ENCODE peak calls at places on chromosomes 7 and 10, in ten cellular contexts. M is amygdala; C is mucosa of descending colon; Z is KBM-7; O is SK-N-DZ; A is CD8-positive, alpha-beta memory T cell; Y is K562; V is CD8-positive, alpha-beta T cell; H is hepatic stellate cell; N is NCI-H69. E is an unnamed sample.
A peak's percentile ranks its signal among the peaks of the same experiment; 100 is the strongest.

GRCh38 chr10:129641982-129642381 is 174.9 kb downstream of the MGMT start:
- DNase-seq in M (no peak), C (no peak), Z (no peak), O (no peak), A (no peak), Y (no peak), V (no peak), H (no peak), N (no peak), E (no peak)

GRCh38 chr7:50860174-50860573 is 77.5 kb upstream of the GRB10 start:
- DNase-seq in M (no peak), C (no peak), Z (no peak), O (no peak), A (no peak), Y (no peak), V (no peak), H (no peak), N (no peak), E (no peak)

GRCh38 chr10:43091846-43092245 is 15.0 kb downstream of the RET start:
- DNase-seq in M (no peak), C (no peak), Z (peak; percentile 59), O (no peak), A (no peak), Y (no peak), V (no peak), H (no peak), N (peak; percentile 0), E (no peak)

GRCh38 chr7:74256446-74257408 is 2.5 kb upstream of the RFC2 start:
- DNase-seq in M (no peak), C (no peak), Z (peak; percentile 54), O (no peak), A (no peak), Y (no peak), V (no peak), H (peak; percentile 90), N (no peak), E (no peak)

GRCh38 chr7:121385800-121386179 is 10.3 kb downstream of the FAM3C start:
- DNase-seq in M (no peak), C (no peak), Z (peak; percentile 12), O (no peak), A (no peak), Y (no peak), V (no peak), H (no peak), N (peak; percentile 73), E (no peak)

GRCh38 chr7:138257459-138258193 is 181.4 kb downstream of the AKR1D1 start:
- DNase-seq in M (no peak), C (peak; percentile 4), Z (peak; percentile 96), O (peak; percentile 61), A (no peak), Y (peak; percentile 80), V (no peak), H (no peak), N (no peak), E (peak; percentile 89)

GRCh38 chr7:15463801-15464761 is 97.7 kb downstream of the AGMO start:
- DNase-seq in M (no peak), C (no peak), Z (no peak), O (no peak), A (no peak), Y (no peak), V (no peak), H (no peak), N (no peak), E (no peak)

GRCh38 chr7:13879994-13880686 is 109.3 kb downstream of the ETV1 start:
- DNase-seq in M (no peak), C (no peak), Z (no peak), O (no peak), A (no peak), Y (no peak), V (no peak), H (peak; percentile 11), N (no peak), E (no peak)

GRCh38 chr7:134741901-134742635 is 37.4 kb upstream of the CALD1 start:
- DNase-seq in M (no peak), C (no peak), Z (no peak), O (no peak), A (no peak), Y (no peak), V (no peak), H (peak; percentile 71), N (no peak), E (no peak)

GRCh38 chr10:126508535-126509040 is 120.3 kb upstream of the ADAM12 start:
- DNase-seq in M (no peak), C (no peak), Z (no peak), O (no peak), A (no peak), Y (no peak), V (no peak), H (no peak), N (no peak), E (no peak)

GRCh38 chr7:157892751-157893150 is 555.9 kb downstream of the DNAJB6 start:
- DNase-seq in M (no peak), C (no peak), Z (no peak), O (no peak), A (no peak), Y (no peak), V (no peak), H (no peak), N (no peak), E (no peak)

GRCh38 chr7:67311901-67312300 is 315.3 kb downstream of the TYW1 start:
- DNase-seq in M (no peak), C (no peak), Z (no peak), O (no peak), A (no peak), Y (no peak), V (no peak), H (peak; percentile 12), N (no peak), E (no peak)

GRCh38 chr7:116173051-116174028 is 37.0 kb upstream of the TES start:
- DNase-seq in M (no peak), C (peak; percentile 57), Z (peak; percentile 67), O (peak; percentile 23), A (peak; percentile 45), Y (peak; percentile 39), V (no peak), H (no peak), N (peak; percentile 72), E (peak; percentile 31)

GRCh38 chr7:1662767-1663166 is 7.3 kb upstream of the ELFN1 start:
- DNase-seq in M (no peak), C (no peak), Z (no peak), O (no peak), A (no peak), Y (peak; percentile 20), V (no peak), H (no peak), N (no peak), E (no peak)

GRCh38 chr10:70584941-70585544 is 17.5 kb downstream of the PRF1 start:
- DNase-seq in M (no peak), C (no peak), Z (peak; percentile 77), O (peak; percentile 89), A (no peak), Y (peak; percentile 71), V (no peak), H (no peak), N (peak; percentile 95), E (no peak)

GRCh38 chr10:126422561-126422960 is 34.3 kb upstream of the ADAM12 start:
- DNase-seq in M (no peak), C (no peak), Z (no peak), O (no peak), A (no peak), Y (no peak), V (no peak), H (no peak), N (no peak), E (no peak)

GRCh38 chr10:132837905-132838304 is 52.0 kb upstream of the NKX6-2 start:
- DNase-seq in M (no peak), C (no peak), Z (no peak), O (no peak), A (no peak), Y (no peak), V (no peak), H (no peak), N (no peak), E (no peak)

GRCh38 chr10:23157691-23158369 is 34.3 kb upstream of the PTF1A start:
- DNase-seq in M (no peak), C (peak; percentile 18), Z (peak; percentile 33), O (peak; percentile 47), A (no peak), Y (peak; percentile 55), V (no peak), H (no peak), N (peak; percentile 32), E (peak; percentile 55)

GRCh38 chr10:46077141-46077554 is 31.1 kb upstream of the MSMB start:
- DNase-seq in M (no peak), C (no peak), Z (peak; percentile 91), O (no peak), A (no peak), Y (no peak), V (no peak), H (no peak), N (no peak), E (peak; percentile 53)

GRCh38 chr10:132273966-132274365 is 33.8 kb downstream of the STK32C start:
- DNase-seq in M (no peak), C (no peak), Z (no peak), O (no peak), A (no peak), Y (no peak), V (no peak), H (no peak), N (no peak), E (no peak)